ENCODE peak calls at places on chromosome 21, in seven cellular contexts. B is fibroblast of lung, H is mesenchymal stem cell, O is mammary epithelial cell, F is OCI-LY7, I is neural progenitor cell, M is H9. A is an unnamed sample.
A peak's percentile ranks its signal among the peaks of the same experiment; 100 is the strongest.

GRCh38 chr21:30579351-30579750 is 10.8 kb downstream of the KRTAP22-2 start:
- DNase-seq in I (peak; percentile 33), H (no peak), F (no peak), O (no peak), M (no peak), B (no peak), A (no peak)

GRCh38 chr21:32367158-32367557 is 25.7 kb downstream of the URB1 start:
- DNase-seq in B (no peak), M (no peak), H (no peak), I (no peak), O (no peak), F (no peak), A (no peak)

GRCh38 chr21:33299181-33299752 is 25.5 kb upstream of the IFNAR1 start:
- DNase-seq in B (no peak), H (no peak), M (no peak), I (no peak), F (peak; percentile 89), O (peak; percentile 52), A (peak; percentile 57)

GRCh38 chr21:33949516-33950424 is 34.2 kb upstream of the ATP5PO start:
- DNase-seq in F (no peak), M (no peak), B (no peak), O (no peak), H (no peak), I (no peak), A (no peak)

GRCh38 chr21:14740692-14741091 is 194.6 kb upstream of the SAMSN1 start:
- DNase-seq in I (no peak), F (no peak), H (no peak), O (peak; percentile 31), M (no peak), B (no peak), A (peak; percentile 73)

GRCh38 chr21:31110430-31110829 is 72.2 kb upstream of the KRTAP19-8 start:
- DNase-seq in I (no peak), B (no peak), F (no peak), O (no peak), M (no peak), H (no peak), A (no peak)

GRCh38 chr21:30227633-30228404 is 11.9 kb upstream of the CLDN8 start:
- DNase-seq in I (no peak), M (no peak), H (peak; percentile 91), F (no peak), O (peak; percentile 100), B (peak; percentile 82), A (peak; percentile 99)

GRCh38 chr21:25254491-25255174 is 352.6 kb downstream of the MRPL39 start:
- DNase-seq in B (no peak), H (no peak), F (no peak), O (no peak), M (no peak), I (peak; percentile 45), A (no peak)

GRCh38 chr21:41023936-41024335 is 144.0 kb upstream of the BACE2 start:
- DNase-seq in B (no peak), O (no peak), I (no peak), H (no peak), M (no peak), F (no peak), A (no peak)

GRCh38 chr21:16420086-16420724 is 690.4 kb downstream of the USP25 start:
- DNase-seq in M (no peak), F (no peak), B (peak; percentile 84), I (no peak), H (peak; percentile 2), O (peak; percentile 62), A (no peak)

GRCh38 chr21:16797530-16797929 is 715.3 kb upstream of the CXADR start:
- DNase-seq in O (no peak), I (no peak), M (no peak), F (no peak), B (no peak), H (no peak), A (no peak)

GRCh38 chr21:33700491-33700890 is 58.2 kb downstream of the ITSN1 start:
- DNase-seq in B (no peak), M (no peak), H (no peak), O (no peak), F (no peak), I (no peak), A (no peak)

GRCh38 chr21:37527716-37528115 is 161.1 kb downstream of the DYRK1A start:
- DNase-seq in O (no peak), B (no peak), H (no peak), I (no peak), M (no peak), F (no peak), A (no peak)

GRCh38 chr21:46324390-46325072 is 575 bp downstream of the PCNT start:
- DNase-seq in O (peak; percentile 74), B (peak; percentile 70), I (peak; percentile 92), H (peak; percentile 75), F (peak; percentile 90), M (peak; percentile 87), A (peak; percentile 89)

GRCh38 chr21:46325073-46325912 is 1.3 kb downstream of the PCNT start:
- DNase-seq in I (peak; percentile 83), M (peak; percentile 75), F (peak; percentile 60), B (peak; percentile 54), H (peak; percentile 71), O (peak; percentile 54), A (peak; percentile 66)

GRCh38 chr21:46323227-46323709 is 402 bp downstream of the C21orf58 start:
- DNase-seq in H (peak; percentile 47), I (peak; percentile 52), F (peak; percentile 58), M (no peak), B (peak; percentile 6), O (no peak), A (no peak)

GRCh38 chr21:46322351-46323226 is 1.1 kb downstream of the C21orf58 start:
- DNase-seq in M (no peak), I (peak; percentile 47), F (peak; percentile 46), H (peak; percentile 64), O (peak; percentile 27), B (peak; percentile 62), A (peak; percentile 32)

DNA sequence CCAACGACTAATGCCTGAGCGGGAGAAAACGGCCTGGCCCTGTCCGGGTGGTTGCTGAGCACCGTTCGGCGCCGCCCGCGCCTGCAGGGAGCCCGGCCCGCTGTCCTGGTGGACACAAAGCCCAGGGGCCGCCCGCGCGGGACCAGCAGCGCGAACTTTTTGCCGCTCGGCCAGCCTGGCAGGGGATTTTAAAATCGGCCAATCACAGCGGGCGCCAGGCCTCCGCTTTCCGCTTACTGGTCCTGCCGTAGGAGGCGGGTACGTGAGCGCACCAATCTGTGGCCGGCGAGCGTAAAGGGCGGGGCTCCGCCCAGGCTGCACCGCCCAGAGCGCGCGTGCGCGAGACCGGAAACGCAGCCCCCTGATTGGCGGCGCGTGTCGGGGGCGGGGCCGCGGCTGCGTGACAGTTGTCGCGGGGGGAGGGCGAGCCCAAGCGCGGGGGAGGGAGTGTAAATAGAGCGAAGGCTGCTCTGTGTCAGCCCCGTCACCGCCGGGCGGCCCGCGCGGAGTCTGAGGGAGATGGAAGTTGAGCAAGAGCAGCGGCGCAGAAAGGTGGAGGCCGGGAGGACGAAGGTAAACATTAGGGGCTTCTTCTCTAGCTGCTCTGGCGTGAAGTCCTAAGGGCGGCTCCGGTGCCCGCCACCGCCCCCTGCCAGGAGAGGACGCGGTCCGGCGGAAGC is at the start of the genes C21orf58 and PCNT:
- DNase-seq in I (peak; percentile 99), O (peak; percentile 97), F (peak; percentile 98), B (peak; percentile 97), M (peak; percentile 97), H (peak; percentile 97), A (peak; percentile 99)
- H2AFZ ChIP-seq in I (peak within 1 kb of the TSS; percentile 99), O (peak within 1 kb of the TSS; percentile 80), F (peak within 1 kb of the TSS; percentile 64), B (peak within 1 kb of the TSS; percentile 81), M (no peak within 1 kb of the TSS), H (peak within 1 kb of the TSS; percentile 54), A (peak within 1 kb of the TSS; percentile 87)

GRCh38 chr21:28257276-28257675 is 735.4 kb downstream of the LTN1 start:
- DNase-seq in F (no peak), O (no peak), M (no peak), I (no peak), B (no peak), H (peak; percentile 45), A (no peak)

GRCh38 chr21:28266061-28266460 is 726.6 kb downstream of the LTN1 start:
- DNase-seq in O (no peak), I (no peak), M (no peak), F (no peak), B (no peak), H (no peak), A (peak; percentile 2)

GRCh38 chr21:28256420-28256831 is 736.3 kb downstream of the LTN1 start:
- DNase-seq in B (peak; percentile 64), H (peak; percentile 50), O (no peak), I (no peak), F (no peak), M (no peak), A (no peak)

GRCh38 chr21:28263974-28264373 is 728.7 kb downstream of the LTN1 start:
- DNase-seq in F (no peak), I (no peak), O (no peak), B (no peak), M (no peak), H (no peak), A (no peak)

DNA sequence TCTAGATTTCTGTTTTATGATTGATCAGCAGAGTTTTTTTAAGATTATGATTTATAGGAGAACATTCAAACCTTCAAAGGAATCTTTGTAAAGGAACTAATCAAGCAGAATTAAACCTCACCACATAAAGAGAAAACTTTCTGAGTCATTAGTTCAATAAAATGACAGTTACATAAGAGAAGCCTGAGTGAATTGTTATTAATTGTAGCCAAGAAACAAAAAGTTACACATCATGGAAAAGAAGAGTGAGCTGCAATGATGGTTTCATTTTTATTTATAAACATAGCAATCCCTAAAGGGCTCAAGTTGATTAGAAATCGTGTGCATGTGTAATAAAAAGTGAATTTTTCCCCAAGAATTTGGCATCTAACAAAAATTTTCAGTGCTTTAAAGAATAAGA is 731.4 kb downstream of the LTN1 start:
- DNase-seq in B (peak; percentile 11), H (peak; percentile 25), M (no peak), I (no peak), O (no peak), F (no peak), A (peak; percentile 48)
- H2AFZ ChIP-seq in B (no peak overlapping the region), H (no peak overlapping the region), M (no peak overlapping the region), I (no peak overlapping the region), O (no peak overlapping the region), F (no peak overlapping the region), A (no peak overlapping the region)

DNA sequence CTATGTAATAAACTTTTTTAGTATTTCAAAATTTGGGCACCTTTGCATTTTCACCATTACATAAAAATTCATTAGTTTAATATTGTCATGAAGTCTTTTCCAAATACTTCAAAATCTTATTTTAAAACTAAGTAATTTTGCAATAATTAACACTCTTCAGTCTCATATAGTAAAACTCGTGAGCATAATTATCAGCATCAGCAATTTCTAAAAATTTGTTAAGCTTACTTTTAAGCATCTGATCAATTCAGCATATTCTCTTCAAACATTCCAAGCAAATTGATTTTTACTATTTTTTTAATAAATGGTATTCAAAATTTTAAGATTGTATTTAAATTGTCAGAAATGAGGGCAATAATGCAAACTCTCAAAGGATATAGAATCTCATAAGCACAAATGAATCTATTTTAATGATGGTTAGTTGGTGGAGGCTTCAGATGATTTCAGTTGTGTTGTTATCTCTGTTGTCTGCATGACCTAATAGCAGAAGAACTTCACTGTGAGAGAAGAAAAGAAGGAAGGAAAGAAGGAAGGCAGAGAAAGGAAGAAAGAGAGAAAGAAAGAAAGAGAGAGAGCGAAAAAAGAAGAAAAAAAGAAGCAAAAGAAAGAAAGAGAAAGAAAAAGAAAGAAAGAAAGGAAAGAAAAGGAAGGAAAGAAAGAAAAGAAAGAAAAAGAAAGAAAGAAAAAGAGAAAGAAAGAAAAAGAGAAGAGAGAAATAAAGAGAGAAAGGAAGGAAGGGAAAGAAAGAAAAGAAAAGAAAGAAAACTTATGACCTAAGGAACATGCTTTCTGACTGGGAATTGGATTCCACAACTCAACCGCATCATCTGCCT is 860.5 kb downstream of the NCAM2 start:
- DNase-seq in I (no peak), B (no peak), H (no peak), F (no peak), O (no peak), M (no peak), A (no peak)
- H2AFZ ChIP-seq in I (no peak overlapping the region), B (no peak overlapping the region), H (no peak overlapping the region), F (no peak overlapping the region), O (no peak overlapping the region), M (no peak overlapping the region), A (no peak overlapping the region)

GRCh38 chr21:35933466-35933865 is 126.9 kb downstream of the SETD4 start:
- DNase-seq in F (peak; percentile 4), I (peak; percentile 17), B (peak; percentile 77), O (peak; percentile 80), H (peak; percentile 90), M (no peak), A (peak; percentile 86)
- H2AFZ ChIP-seq in F (no peak overlapping the region), I (no peak overlapping the region), B (peak overlapping the region; percentile 57), O (peak overlapping the region; percentile 52), H (no peak overlapping the region), M (no peak overlapping the region), A (no peak overlapping the region)

A was measured in PC-3.